ENCODE peak calls at places on chromosomes 12 and 14, in five cellular contexts. M, O, X, G and U are unnamed samples.

GRCh38 chr12:65464930-65465329 is 186.4 kb downstream of the MSRB3 start:
- DNase-seq in M (no peak), O (peak; percentile 96), X (no peak), G (peak; percentile 80), U (no peak)

GRCh38 chr14:81436296-81437138 is 36.4 kb upstream of the STON2 start:
- DNase-seq in M (peak; percentile 83), O (peak; percentile 45), X (no peak), G (peak; percentile 54), U (peak; percentile 85)

GRCh38 chr12:116532428-116532827 is 26.8 kb upstream of the MAP1LC3B2 start:
- DNase-seq in M (no peak), O (no peak), X (no peak), G (no peak), U (no peak)

GRCh38 chr14:23930742-23931141 is 22.8 kb upstream of the DHRS4 start:
- DNase-seq in M (no peak), O (peak; percentile 11), X (no peak), G (peak; percentile 7), U (no peak)

GRCh38 chr12:70609739-70610491 is 27.3 kb downstream of the PTPRB start:
- DNase-seq in M (no peak), O (no peak), X (no peak), G (peak; percentile 22), U (peak; percentile 67)

GRCh38 chr12:33438890-33439586 is 581 bp downstream of the SYT10 start:
- DNase-seq in M (peak; percentile 27), O (no peak), X (no peak), G (peak; percentile 30), U (peak; percentile 67)

GRCh38 chr14:91352101-91352500 is 65.5 kb downstream of the CCDC88C start:
- DNase-seq in M (no peak), O (no peak), X (no peak), G (no peak), U (no peak)

GRCh38 chr14:104304451-104305351 is 166.3 kb downstream of the KIF26A start:
- DNase-seq in M (no peak), O (no peak), X (no peak), G (no peak), U (no peak)

GRCh38 chr14:73489481-73490175 is 1.1 kb upstream of the RIOX1 start:
- DNase-seq in M (no peak), O (no peak), X (no peak), G (no peak), U (no peak)

GRCh38 chr12:3545121-3545796 is 54.3 kb downstream of the PRMT8 start:
- DNase-seq in M (no peak), O (no peak), X (no peak), G (no peak), U (peak; percentile 8)

GRCh38 chr14:20799444-20799843 is 3.2 kb downstream of the RNASE1 start:
- DNase-seq in M (no peak), O (no peak), X (no peak), G (no peak), U (no peak)

GRCh38 chr14:105290598-105291356 is 10.0 kb downstream of the BRF1 start:
- DNase-seq in M (no peak), O (no peak), X (no peak), G (no peak), U (no peak)

GRCh38 chr14:93219103-93219726 is 12.2 kb downstream of the UBR7 start:
- DNase-seq in M (peak; percentile 5), O (peak; percentile 65), X (no peak), G (peak; percentile 65), U (no peak)

GRCh38 chr14:94864421-94865195 is 94.7 kb upstream of the GSC start:
- DNase-seq in M (no peak), O (no peak), X (no peak), G (no peak), U (peak; percentile 69)

GRCh38 chr12:55724226-55724939 is 4.2 kb downstream of the RDH5 start:
- DNase-seq in M (no peak), O (peak; percentile 69), X (no peak), G (peak; percentile 70), U (peak; percentile 81)

GRCh38 chr12:23482571-23482970 is 466.9 kb downstream of the SOX5 start:
- DNase-seq in M (no peak), O (no peak), X (no peak), G (no peak), U (no peak)

GRCh38 chr12:126668961-126669360 is 1598.0 kb upstream of the TMEM132C start:
- DNase-seq in M (no peak), O (no peak), X (no peak), G (no peak), U (no peak)

GRCh38 chr12:26204612-26205289 is 9.4 kb downstream of the SSPN start:
- DNase-seq in M (no peak), O (no peak), X (no peak), G (no peak), U (no peak)

GRCh38 chr14:66038214-66038977 is 447.8 kb upstream of the CCDC196 start:
- DNase-seq in M (no peak), O (peak; percentile 0), X (no peak), G (peak; percentile 85), U (no peak)

GRCh38 chr12:101773560-101774206 is 34.4 kb upstream of the SYCP3 start:
- DNase-seq in M (peak; percentile 43), O (peak; percentile 75), X (peak; percentile 5), G (peak; percentile 72), U (peak; percentile 55)

GRCh38 chr14:73633115-73633514 is 11.7 kb upstream of the DNAL1 start:
- DNase-seq in M (no peak), O (no peak), X (no peak), G (no peak), U (no peak)

DNA sequence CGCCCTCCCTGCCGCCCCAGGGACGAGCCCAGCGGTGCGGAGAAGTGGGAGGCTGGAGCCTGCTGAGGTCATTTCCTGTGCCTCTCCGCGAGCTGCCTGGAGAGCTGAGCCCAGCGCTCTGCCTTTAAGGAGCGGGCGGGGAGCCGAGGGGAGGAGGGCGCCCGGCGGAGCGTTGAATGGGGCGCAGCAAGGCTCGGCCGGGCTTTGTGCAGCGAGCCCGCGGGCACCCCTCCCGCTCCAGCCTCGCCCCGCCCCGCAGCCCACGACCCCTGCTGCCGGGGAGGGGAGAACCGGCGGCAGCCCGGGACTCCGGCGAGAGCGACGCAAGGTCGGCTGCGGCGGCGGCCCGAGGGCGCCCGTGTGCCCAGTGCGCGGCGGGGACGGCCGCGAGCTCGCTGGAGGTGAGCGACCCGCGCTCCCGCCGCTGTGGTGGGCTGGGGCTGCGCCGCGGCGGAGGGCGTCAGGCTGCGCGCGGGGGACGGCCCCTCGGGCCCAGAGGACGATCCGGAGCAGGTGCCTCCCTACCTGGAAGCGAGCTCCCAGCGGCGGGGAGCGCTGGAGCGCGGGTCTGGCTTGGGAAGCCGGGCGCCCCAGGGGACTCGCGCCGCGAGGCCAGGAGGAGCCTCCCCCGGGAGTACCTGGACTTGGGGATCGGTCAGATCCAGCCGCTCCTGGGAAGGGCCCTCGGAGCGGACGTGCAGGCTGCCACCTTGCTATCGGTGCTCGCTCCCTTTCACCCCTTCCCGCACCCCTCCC is at the start of gene PLEKHH1:
- DNase-seq in M (peak; percentile 61), O (peak; percentile 57), X (peak; percentile 63), G (peak; percentile 74), U (peak; percentile 83)
- H4K91ac ChIP-seq in M (peak within 1 kb of the TSS; percentile 96), O (no peak within 1 kb of the TSS), X (no peak within 1 kb of the TSS), G (peak within 1 kb of the TSS; percentile 63), U (no peak within 1 kb of the TSS)

DNA sequence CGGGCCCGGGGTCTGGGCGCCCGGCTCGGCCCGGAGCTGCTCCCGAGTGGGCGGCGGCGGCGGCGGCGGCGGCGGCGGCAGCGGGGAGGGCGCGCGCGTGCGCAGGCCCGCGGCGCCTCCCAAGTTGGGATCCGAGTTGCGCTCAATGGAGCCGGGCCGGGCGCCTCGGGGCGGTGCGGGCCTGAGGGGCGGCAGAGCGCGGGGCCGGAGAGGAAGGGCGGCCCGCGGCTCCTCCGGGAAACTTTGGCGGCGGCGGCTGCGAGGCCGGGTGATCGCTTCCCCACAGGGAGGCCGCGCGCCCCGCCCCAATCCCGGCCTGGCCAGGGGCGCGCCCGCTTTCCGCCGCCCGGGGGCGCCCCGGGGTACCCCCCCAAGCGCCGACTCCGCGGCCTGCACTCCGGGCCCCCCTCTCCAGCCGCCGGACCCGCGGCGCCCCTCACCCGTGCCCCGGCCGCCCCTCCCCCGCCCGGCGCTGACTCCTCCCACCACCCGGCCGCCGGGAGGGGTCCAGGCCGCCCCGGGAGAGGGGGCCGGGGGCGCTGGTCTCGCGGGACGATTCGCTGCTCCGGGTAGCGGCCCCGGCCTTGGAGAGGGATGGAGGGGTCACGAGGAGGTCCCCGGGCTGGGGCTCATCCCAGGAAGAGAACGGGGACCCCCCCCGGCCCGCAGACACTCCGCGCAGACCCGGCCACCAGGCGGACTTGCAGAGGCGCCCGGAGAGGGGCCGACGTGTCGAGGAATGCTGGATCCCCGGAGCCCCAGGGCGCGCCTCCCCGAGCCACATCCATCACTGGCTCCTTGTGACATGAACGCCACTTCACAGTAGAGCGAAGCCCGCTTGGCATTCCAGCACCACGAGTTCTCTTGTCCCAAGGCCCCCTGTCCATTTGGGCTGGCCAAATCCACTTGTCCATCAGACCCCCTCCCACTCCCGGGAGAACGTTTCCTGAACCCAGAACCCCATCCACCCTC is at the start of gene RILPL1:
- DNase-seq in M (peak; percentile 74), O (peak; percentile 32), X (no peak), G (peak; percentile 70), U (peak; percentile 78)
- H2BK15ac ChIP-seq in M (no peak within 1 kb of the TSS), O (no peak within 1 kb of the TSS), X (peak within 1 kb of the TSS; percentile 92), G (peak within 1 kb of the TSS; percentile 85), U (no peak within 1 kb of the TSS)

GRCh38 chr12:6854036-6854435 is 2.1 kb downstream of the USP5 start:
- DNase-seq in M (no peak), O (no peak), X (no peak), G (no peak), U (no peak)

GRCh38 chr12:6851153-6851920 is at the start of gene CDCA3:
- DNase-seq in M (peak; percentile 95), O (peak; percentile 98), X (no peak), G (peak; percentile 99), U (peak; percentile 99)

GRCh38 chr12:6851921-6852650 is at the start of gene USP5:
- DNase-seq in M (peak; percentile 99), O (peak; percentile 100), X (peak; percentile 99), G (peak; percentile 100), U (peak; percentile 100)

GRCh38 chr12:6853626-6854025 is 1.7 kb downstream of the USP5 start:
- DNase-seq in M (no peak), O (no peak), X (no peak), G (no peak), U (no peak)

GRCh38 chr12:6852651-6853354 is 853 bp downstream of the USP5 start:
- DNase-seq in M (no peak), O (peak; percentile 79), X (no peak), G (peak; percentile 85), U (peak; percentile 83)
- H4K8ac ChIP-seq in M (no peak overlapping the region), O (peak overlapping the region; percentile 81), X (no peak overlapping the region), G (peak overlapping the region; percentile 33), U (no peak overlapping the region)

GRCh38 chr12:124026755-124027745 is 54.0 kb downstream of the ZNF664 start:
- DNase-seq in M (no peak), O (peak; percentile 86), X (no peak), G (peak; percentile 92), U (peak; percentile 16)

GRCh38 chr12:124027753-124028559 is 54.9 kb downstream of the ZNF664 start:
- DNase-seq in M (no peak), O (no peak), X (no peak), G (no peak), U (peak; percentile 26)

GRCh38 chr12:124030008-124030407 is 57.0 kb downstream of the ZNF664 start:
- DNase-seq in M (no peak), O (no peak), X (no peak), G (no peak), U (peak; percentile 24)

GRCh38 chr12:124030510-124030909 is 57.5 kb downstream of the ZNF664 start:
- DNase-seq in M (no peak), O (peak; percentile 88), X (no peak), G (peak; percentile 99), U (peak; percentile 36)

DNA sequence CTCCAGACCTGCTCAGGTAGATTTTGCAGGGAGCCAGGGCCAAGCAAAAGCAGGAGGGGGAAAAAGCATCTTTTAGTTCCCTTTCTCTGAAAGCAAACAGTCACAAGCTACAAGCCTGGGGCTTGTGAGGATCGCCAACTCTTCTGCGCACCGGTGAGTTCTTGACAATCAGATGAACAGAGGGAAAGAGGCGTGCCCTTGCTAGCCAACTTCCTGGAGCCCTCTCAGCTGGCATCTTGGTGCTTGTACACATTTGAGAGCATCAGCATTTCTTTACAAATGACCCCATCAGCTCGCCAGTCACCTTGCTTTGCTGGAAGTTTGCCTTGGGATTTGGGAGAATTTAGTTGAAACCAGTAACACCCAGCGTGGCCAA is 55.5 kb downstream of the ZNF664 start:
- DNase-seq in M (no peak), O (no peak), X (no peak), G (no peak), U (peak; percentile 9)
- H4K91ac ChIP-seq in M (no peak overlapping the region), O (no peak overlapping the region), X (no peak overlapping the region), G (peak overlapping the region; percentile 71), U (no peak overlapping the region)